ENCODE peak calls at places on chromosomes 4 and X, in four cellular contexts. One of them, this sample, is unnamed.

GRCh38 chrX:40153335-40154221 is 55.8 kb upstream of the BCOR start:
- DNase-seq in fibroblast of lung: peak; percentile 52
- DNase-seq in mammary epithelial cell: no peak
- DNase-seq in OCI-LY7: peak; percentile 79
- DNase-seq in this sample: peak; percentile 70

GRCh38 chr4:8552581-8553205 is 27.5 kb upstream of the GPR78 start:
- DNase-seq in fibroblast of lung: no peak
- DNase-seq in mammary epithelial cell: no peak
- DNase-seq in OCI-LY7: no peak
- DNase-seq in this sample: no peak

GRCh38 chrX:155718964-155719586 is 106.3 kb upstream of the TMLHE start:
- DNase-seq in fibroblast of lung: no peak
- DNase-seq in mammary epithelial cell: peak; percentile 9
- DNase-seq in OCI-LY7: no peak
- DNase-seq in this sample: no peak

GRCh38 chrX:47361538-47362511 is 8.6 kb upstream of the ZNF157 start:
- DNase-seq in fibroblast of lung: peak; percentile 94
- DNase-seq in mammary epithelial cell: peak; percentile 86
- DNase-seq in OCI-LY7: peak; percentile 93
- DNase-seq in this sample: peak; percentile 91

GRCh38 chr4:108099838-108100237 is 68.9 kb downstream of the LEF1 start:
- DNase-seq in fibroblast of lung: no peak
- DNase-seq in mammary epithelial cell: no peak
- DNase-seq in OCI-LY7: no peak
- DNase-seq in this sample: no peak

GRCh38 chrX:132564026-132564425 is 75.2 kb upstream of the MBNL3 start:
- DNase-seq in fibroblast of lung: peak; percentile 20
- DNase-seq in mammary epithelial cell: no peak
- DNase-seq in OCI-LY7: no peak
- DNase-seq in this sample: no peak

GRCh38 chr4:91936301-91936700 is 367.5 kb upstream of the GRID2 start:
- DNase-seq in fibroblast of lung: peak; percentile 35
- DNase-seq in mammary epithelial cell: no peak
- DNase-seq in OCI-LY7: no peak
- DNase-seq in this sample: no peak

GRCh38 chrX:45240334-45240733 is 39.7 kb upstream of the DIPK2B start:
- DNase-seq in fibroblast of lung: no peak
- DNase-seq in mammary epithelial cell: no peak
- DNase-seq in OCI-LY7: no peak
- DNase-seq in this sample: no peak

GRCh38 chrX:153651540-153652079 is 4.6 kb downstream of the DUSP9 start:
- DNase-seq in fibroblast of lung: no peak
- DNase-seq in mammary epithelial cell: no peak
- DNase-seq in OCI-LY7: peak; percentile 24
- DNase-seq in this sample: no peak

GRCh38 chr4:30380404-30380998 is 339.7 kb upstream of the PCDH7 start:
- DNase-seq in fibroblast of lung: peak; percentile 79
- DNase-seq in mammary epithelial cell: peak; percentile 40
- DNase-seq in OCI-LY7: peak; percentile 54
- DNase-seq in this sample: peak; percentile 82

GRCh38 chrX:84475101-84475500 is 27.2 kb downstream of the HDX start:
- DNase-seq in fibroblast of lung: no peak
- DNase-seq in mammary epithelial cell: no peak
- DNase-seq in OCI-LY7: no peak
- DNase-seq in this sample: no peak

GRCh38 chr4:102247041-102247440 is 98.2 kb downstream of the SLC39A8 start:
- DNase-seq in fibroblast of lung: no peak
- DNase-seq in mammary epithelial cell: peak; percentile 6
- DNase-seq in OCI-LY7: no peak
- DNase-seq in this sample: no peak

GRCh38 chr4:7595883-7596535 is 161.3 kb upstream of the PSAPL1 start:
- DNase-seq in fibroblast of lung: no peak
- DNase-seq in mammary epithelial cell: no peak
- DNase-seq in OCI-LY7: no peak
- DNase-seq in this sample: peak; percentile 47

GRCh38 chrX:47234583-47234982 is 1.8 kb downstream of the USP11 start:
- DNase-seq in fibroblast of lung: peak; percentile 43
- DNase-seq in mammary epithelial cell: peak; percentile 30
- DNase-seq in OCI-LY7: no peak
- DNase-seq in this sample: no peak

GRCh38 chrX:106917830-106918500 is 2.2 kb upstream of the CLDN2 start:
- DNase-seq in fibroblast of lung: peak; percentile 55
- DNase-seq in mammary epithelial cell: peak; percentile 83
- DNase-seq in OCI-LY7: no peak
- DNase-seq in this sample: no peak

GRCh38 chr4:59644765-59645164 is 1555.4 kb upstream of the ADGRL3 start:
- DNase-seq in fibroblast of lung: no peak
- DNase-seq in mammary epithelial cell: no peak
- DNase-seq in OCI-LY7: no peak
- DNase-seq in this sample: no peak

GRCh38 chr4:83629945-83630684 is 94.2 kb downstream of the GPAT3 start:
- DNase-seq in fibroblast of lung: peak; percentile 68
- DNase-seq in mammary epithelial cell: peak; percentile 57
- DNase-seq in OCI-LY7: no peak
- DNase-seq in this sample: no peak

GRCh38 chr4:8297141-8297601 is 27.6 kb downstream of the HTRA3 start:
- DNase-seq in fibroblast of lung: no peak
- DNase-seq in mammary epithelial cell: no peak
- DNase-seq in OCI-LY7: no peak
- DNase-seq in this sample: no peak

GRCh38 chr4:126395661-126396060 is 1080.9 kb downstream of the FAT4 start:
- DNase-seq in fibroblast of lung: peak; percentile 4
- DNase-seq in mammary epithelial cell: peak; percentile 55
- DNase-seq in OCI-LY7: no peak
- DNase-seq in this sample: no peak

GRCh38 chr4:3270141-3270611 is 21.2 kb downstream of the MSANTD1 start:
- DNase-seq in fibroblast of lung: no peak
- DNase-seq in mammary epithelial cell: no peak
- DNase-seq in OCI-LY7: no peak
- DNase-seq in this sample: peak; percentile 1

GRCh38 chrX:103477496-103477895 is 41.8 kb downstream of the RAB40A start:
- DNase-seq in fibroblast of lung: peak; percentile 26
- DNase-seq in mammary epithelial cell: no peak
- DNase-seq in OCI-LY7: no peak
- DNase-seq in this sample: no peak

GRCh38 chrX:131262738-131263679 is 26.1 kb downstream of the IGSF1 start:
- DNase-seq in fibroblast of lung: peak; percentile 0
- DNase-seq in mammary epithelial cell: no peak
- DNase-seq in OCI-LY7: peak; percentile 0
- DNase-seq in this sample: peak; percentile 27

GRCh38 chr4:186820371-186820990 is 96.8 kb upstream of the FAT1 start:
- DNase-seq in fibroblast of lung: peak; percentile 70
- DNase-seq in mammary epithelial cell: no peak
- DNase-seq in OCI-LY7: no peak
- DNase-seq in this sample: peak; percentile 31

GRCh38 chr4:2929469-2929868 is 33.7 kb downstream of the NOP14 start:
- DNase-seq in fibroblast of lung: no peak
- DNase-seq in mammary epithelial cell: no peak
- DNase-seq in OCI-LY7: no peak
- DNase-seq in this sample: no peak

GRCh38 chrX:119721487-119721886 is 28.5 kb upstream of the SEPTIN6 start:
- DNase-seq in fibroblast of lung: no peak
- DNase-seq in mammary epithelial cell: no peak
- DNase-seq in OCI-LY7: no peak
- DNase-seq in this sample: no peak

GRCh38 chr4:2254665-2255500 is 7.0 kb downstream of the MXD4 start:
- DNase-seq in fibroblast of lung: no peak
- DNase-seq in mammary epithelial cell: no peak
- DNase-seq in OCI-LY7: no peak
- DNase-seq in this sample: no peak

DNA sequence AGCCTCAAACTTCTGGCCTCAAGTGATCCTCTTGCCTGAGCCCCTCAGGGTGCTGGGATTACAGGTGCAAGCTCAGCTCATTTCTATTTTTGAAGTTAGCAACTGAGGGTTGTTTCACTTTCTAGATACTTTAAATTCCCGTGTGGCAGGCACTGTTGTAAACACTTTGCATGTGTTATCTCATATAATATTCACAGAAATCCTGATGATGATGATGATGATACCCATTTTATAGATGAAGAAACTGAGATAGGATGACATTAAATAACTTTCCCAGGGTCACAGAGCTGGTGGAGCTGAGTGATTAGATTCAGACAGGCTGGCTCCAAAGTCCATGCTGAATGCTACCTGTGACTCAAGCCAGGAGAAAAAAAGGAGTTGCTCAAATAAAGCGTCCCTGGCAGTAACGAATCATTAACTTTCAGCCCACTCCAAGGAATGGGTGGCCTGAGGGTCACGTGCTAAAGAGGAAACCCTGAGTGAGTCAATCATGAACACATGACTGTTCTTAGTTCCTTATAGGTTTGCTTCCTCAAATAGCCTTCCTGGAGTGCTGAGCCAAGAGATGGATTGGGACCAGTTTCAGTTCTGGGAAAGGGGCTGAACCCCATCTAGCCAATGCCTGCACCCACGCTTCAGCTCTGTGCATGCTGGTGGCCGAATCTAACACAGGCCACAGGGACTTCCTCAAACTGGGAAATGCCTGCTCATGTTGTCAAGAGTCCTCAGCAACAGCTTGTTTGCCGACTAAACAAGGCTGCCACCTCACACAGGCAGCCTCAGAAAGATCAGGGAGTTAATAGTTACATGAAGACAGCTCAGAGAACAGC is 52.8 kb downstream of the RBM47 start:
- DNase-seq in fibroblast of lung: peak; percentile 84
- DNase-seq in mammary epithelial cell: peak; percentile 78
- DNase-seq in OCI-LY7: peak; percentile 56
- DNase-seq in this sample: peak; percentile 36
- H3K4me3 ChIP-seq in fibroblast of lung: no peak overlapping the region
- H3K4me3 ChIP-seq in mammary epithelial cell: no peak overlapping the region
- H3K4me3 ChIP-seq in OCI-LY7: no peak overlapping the region
- H3K4me3 ChIP-seq in this sample: no peak overlapping the region

GRCh38 chrX:69305333-69306062 is 140.2 kb upstream of the PJA1 start:
- DNase-seq in fibroblast of lung: no peak
- DNase-seq in mammary epithelial cell: no peak
- DNase-seq in OCI-LY7: no peak
- DNase-seq in this sample: peak; percentile 89
- H3K4me2 ChIP-seq in fibroblast of lung: no peak overlapping the region
- H3K4me2 ChIP-seq in mammary epithelial cell: no peak overlapping the region
- H3K4me2 ChIP-seq in OCI-LY7: no peak overlapping the region
- H3K4me2 ChIP-seq in this sample: no peak overlapping the region

GRCh38 chr4:52037730-52038108 is 380 bp downstream of the SGCB start:
- DNase-seq in fibroblast of lung: peak; percentile 56
- DNase-seq in mammary epithelial cell: peak; percentile 31
- DNase-seq in OCI-LY7: peak; percentile 51
- DNase-seq in this sample: peak; percentile 74

GRCh38 chr4:52032005-52032404 is 6.1 kb downstream of the SGCB start:
- DNase-seq in fibroblast of lung: no peak
- DNase-seq in mammary epithelial cell: no peak
- DNase-seq in OCI-LY7: no peak
- DNase-seq in this sample: no peak

GRCh38 chr4:52038109-52038912 is at the start of gene SGCB:
- DNase-seq in fibroblast of lung: peak; percentile 41
- DNase-seq in mammary epithelial cell: peak; percentile 37
- DNase-seq in OCI-LY7: peak; percentile 70
- DNase-seq in this sample: peak; percentile 85

GRCh38 chr4:52035190-52035589 is 2.9 kb downstream of the SGCB start:
- DNase-seq in fibroblast of lung: no peak
- DNase-seq in mammary epithelial cell: no peak
- DNase-seq in OCI-LY7: no peak
- DNase-seq in this sample: no peak

GRCh38 chr4:52036875-52037274 is 1.2 kb downstream of the SGCB start:
- DNase-seq in fibroblast of lung: no peak
- DNase-seq in mammary epithelial cell: no peak
- DNase-seq in OCI-LY7: no peak
- DNase-seq in this sample: no peak
- H3K4me3 ChIP-seq in fibroblast of lung: peak overlapping the region; percentile 89
- H3K4me3 ChIP-seq in mammary epithelial cell: no peak overlapping the region
- H3K4me3 ChIP-seq in OCI-LY7: peak overlapping the region; percentile 96
- H3K4me3 ChIP-seq in this sample: peak overlapping the region; percentile 89

GRCh38 chr4:152118819-152119553 is 358.2 kb upstream of the GATB start:
- DNase-seq in fibroblast of lung: no peak
- DNase-seq in mammary epithelial cell: no peak
- DNase-seq in OCI-LY7: no peak
- DNase-seq in this sample: peak; percentile 57

GRCh38 chr4:152117054-152117453 is 356.2 kb upstream of the GATB start:
- DNase-seq in fibroblast of lung: no peak
- DNase-seq in mammary epithelial cell: no peak
- DNase-seq in OCI-LY7: no peak
- DNase-seq in this sample: no peak

GRCh38 chr4:152117501-152117900 is 356.7 kb upstream of the GATB start:
- DNase-seq in fibroblast of lung: no peak
- DNase-seq in mammary epithelial cell: no peak
- DNase-seq in OCI-LY7: no peak
- DNase-seq in this sample: no peak

GRCh38 chr4:152115794-152116193 is 355.0 kb upstream of the GATB start:
- DNase-seq in fibroblast of lung: no peak
- DNase-seq in mammary epithelial cell: no peak
- DNase-seq in OCI-LY7: no peak
- DNase-seq in this sample: no peak

DNA sequence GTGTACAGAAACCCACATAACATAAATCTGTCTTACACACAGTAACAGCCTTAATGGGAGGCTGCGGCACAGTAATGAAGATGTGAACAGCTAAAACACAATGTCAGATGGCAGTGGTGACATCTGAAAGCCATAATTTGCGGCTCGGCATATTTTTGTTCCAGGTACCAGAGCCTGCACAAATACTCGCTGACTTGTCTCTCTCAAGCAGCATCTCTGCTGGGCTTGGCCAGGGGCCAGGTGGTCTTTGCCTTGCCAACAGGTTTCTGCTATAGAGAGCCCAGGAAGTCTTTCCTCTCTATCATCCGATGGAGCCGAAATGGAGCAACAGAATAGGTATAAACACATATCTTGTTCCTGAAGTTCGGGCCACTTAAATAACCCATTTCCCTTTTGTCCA is 357.3 kb upstream of the GATB start:
- DNase-seq in fibroblast of lung: no peak
- DNase-seq in mammary epithelial cell: no peak
- DNase-seq in OCI-LY7: no peak
- DNase-seq in this sample: no peak
- H3K4me2 ChIP-seq in fibroblast of lung: no peak overlapping the region
- H3K4me2 ChIP-seq in mammary epithelial cell: no peak overlapping the region
- H3K4me2 ChIP-seq in OCI-LY7: no peak overlapping the region
- H3K4me2 ChIP-seq in this sample: no peak overlapping the region

DNA sequence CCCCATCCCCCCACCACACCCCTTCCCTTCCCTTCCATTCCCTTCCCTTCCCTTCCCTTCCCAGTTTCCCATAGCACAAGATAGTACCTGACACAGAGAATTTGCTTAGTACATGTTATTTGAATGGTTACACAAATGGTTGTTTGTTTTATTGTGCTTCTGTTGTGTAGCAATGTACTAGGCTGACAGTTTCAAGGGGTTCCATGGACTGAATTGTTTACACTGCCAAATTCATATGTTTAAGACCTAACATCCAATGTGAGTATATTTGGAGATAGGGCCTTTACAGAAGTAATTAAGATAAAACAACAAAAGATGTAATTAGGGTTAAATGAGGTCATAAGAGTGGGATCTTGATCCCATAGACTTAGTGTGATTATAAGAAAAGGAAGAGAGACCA is 133.5 kb downstream of the FRAS1 start:
- DNase-seq in fibroblast of lung: no peak
- DNase-seq in mammary epithelial cell: no peak
- DNase-seq in OCI-LY7: no peak
- DNase-seq in this sample: no peak
- H3K4me3 ChIP-seq in fibroblast of lung: no peak overlapping the region
- H3K4me3 ChIP-seq in mammary epithelial cell: no peak overlapping the region
- H3K4me3 ChIP-seq in OCI-LY7: no peak overlapping the region
- H3K4me3 ChIP-seq in this sample: no peak overlapping the region